ENCODE peak calls at places on chromosomes 16 and 17, in ten cellular contexts. One of them, this sample, is unnamed.

GRCh38 chr16:81696136-81696958 is 82.7 kb upstream of the PLCG2 start:
- DNase-seq in choroid plexus epithelial cell: no peak
- DNase-seq in ACHN: no peak
- DNase-seq in PC-9: no peak
- DNase-seq in AG09309: no peak
- DNase-seq in GM03348: no peak
- DNase-seq in Calu3: no peak
- DNase-seq in upper lobe of left lung: peak; percentile 74
- DNase-seq in fibroblast of pulmonary artery: no peak
- DNase-seq in IMR-90: no peak
- DNase-seq in this sample: no peak

GRCh38 chr17:78873519-78874340 is 29.3 kb downstream of the CEP295NL start:
- DNase-seq in choroid plexus epithelial cell: peak; percentile 56
- DNase-seq in ACHN: peak; percentile 46
- DNase-seq in PC-9: peak; percentile 91
- DNase-seq in AG09309: no peak
- DNase-seq in GM03348: no peak
- DNase-seq in Calu3: no peak
- DNase-seq in upper lobe of left lung: no peak
- DNase-seq in fibroblast of pulmonary artery: no peak
- DNase-seq in IMR-90: peak; percentile 79
- DNase-seq in this sample: no peak

GRCh38 chr17:33506889-33507650 is 214.0 kb upstream of the ASIC2 start:
- DNase-seq in choroid plexus epithelial cell: peak; percentile 59
- DNase-seq in ACHN: no peak
- DNase-seq in PC-9: no peak
- DNase-seq in AG09309: no peak
- DNase-seq in GM03348: no peak
- DNase-seq in Calu3: no peak
- DNase-seq in upper lobe of left lung: no peak
- DNase-seq in fibroblast of pulmonary artery: peak; percentile 42
- DNase-seq in IMR-90: no peak
- DNase-seq in this sample: no peak

GRCh38 chr17:64240741-64241347 is 22.2 kb downstream of the TEX2 start:
- DNase-seq in choroid plexus epithelial cell: peak; percentile 70
- DNase-seq in ACHN: no peak
- DNase-seq in PC-9: no peak
- DNase-seq in AG09309: peak; percentile 60
- DNase-seq in GM03348: peak; percentile 86
- DNase-seq in Calu3: no peak
- DNase-seq in upper lobe of left lung: no peak
- DNase-seq in fibroblast of pulmonary artery: peak; percentile 57
- DNase-seq in IMR-90: peak; percentile 93
- DNase-seq in this sample: no peak

GRCh38 chr17:41785876-41786226 is 660 bp downstream of the JUP start:
- DNase-seq in choroid plexus epithelial cell: no peak
- DNase-seq in ACHN: no peak
- DNase-seq in PC-9: peak; percentile 84
- DNase-seq in AG09309: no peak
- DNase-seq in GM03348: no peak
- DNase-seq in Calu3: peak; percentile 94
- DNase-seq in upper lobe of left lung: peak; percentile 82
- DNase-seq in fibroblast of pulmonary artery: peak; percentile 53
- DNase-seq in IMR-90: no peak
- DNase-seq in this sample: no peak

GRCh38 chr17:46020023-46020735 is 21.1 kb downstream of the STH start:
- DNase-seq in choroid plexus epithelial cell: no peak
- DNase-seq in ACHN: no peak
- DNase-seq in PC-9: no peak
- DNase-seq in AG09309: no peak
- DNase-seq in GM03348: no peak
- DNase-seq in Calu3: no peak
- DNase-seq in upper lobe of left lung: no peak
- DNase-seq in fibroblast of pulmonary artery: no peak
- DNase-seq in IMR-90: no peak
- DNase-seq in this sample: peak; percentile 81

GRCh38 chr16:801584-802363 is 1.2 kb upstream of the GNG13 start:
- DNase-seq in choroid plexus epithelial cell: no peak
- DNase-seq in ACHN: no peak
- DNase-seq in PC-9: no peak
- DNase-seq in AG09309: no peak
- DNase-seq in GM03348: no peak
- DNase-seq in Calu3: no peak
- DNase-seq in upper lobe of left lung: peak; percentile 68
- DNase-seq in fibroblast of pulmonary artery: no peak
- DNase-seq in IMR-90: no peak
- DNase-seq in this sample: no peak

GRCh38 chr17:69639096-69639495 is 224.6 kb downstream of the MAP2K6 start:
- DNase-seq in choroid plexus epithelial cell: no peak
- DNase-seq in ACHN: no peak
- DNase-seq in PC-9: no peak
- DNase-seq in AG09309: no peak
- DNase-seq in GM03348: no peak
- DNase-seq in Calu3: no peak
- DNase-seq in upper lobe of left lung: no peak
- DNase-seq in fibroblast of pulmonary artery: no peak
- DNase-seq in IMR-90: no peak
- DNase-seq in this sample: no peak

GRCh38 chr17:73594025-73594424 is 50.2 kb downstream of the SDK2 start:
- DNase-seq in choroid plexus epithelial cell: no peak
- DNase-seq in ACHN: no peak
- DNase-seq in PC-9: no peak
- DNase-seq in AG09309: no peak
- DNase-seq in GM03348: no peak
- DNase-seq in Calu3: no peak
- DNase-seq in upper lobe of left lung: no peak
- DNase-seq in fibroblast of pulmonary artery: no peak
- DNase-seq in IMR-90: no peak
- DNase-seq in this sample: no peak

GRCh38 chr16:50547944-50548658 is at the start of gene NKD1:
- DNase-seq in choroid plexus epithelial cell: peak; percentile 35
- DNase-seq in ACHN: peak; percentile 54
- DNase-seq in PC-9: no peak
- DNase-seq in AG09309: no peak
- DNase-seq in GM03348: peak; percentile 95
- DNase-seq in Calu3: peak; percentile 63
- DNase-seq in upper lobe of left lung: peak; percentile 95
- DNase-seq in fibroblast of pulmonary artery: peak; percentile 24
- DNase-seq in IMR-90: peak; percentile 9
- DNase-seq in this sample: peak; percentile 74

GRCh38 chr16:70698901-70699300 is 13.0 kb upstream of the MTSS2 start:
- DNase-seq in choroid plexus epithelial cell: no peak
- DNase-seq in ACHN: no peak
- DNase-seq in PC-9: no peak
- DNase-seq in AG09309: no peak
- DNase-seq in GM03348: no peak
- DNase-seq in Calu3: no peak
- DNase-seq in upper lobe of left lung: no peak
- DNase-seq in fibroblast of pulmonary artery: no peak
- DNase-seq in IMR-90: no peak
- DNase-seq in this sample: no peak

GRCh38 chr17:17051791-17052461 is 9.7 kb downstream of the MPRIP start:
- DNase-seq in choroid plexus epithelial cell: no peak
- DNase-seq in ACHN: no peak
- DNase-seq in PC-9: peak; percentile 91
- DNase-seq in AG09309: no peak
- DNase-seq in GM03348: no peak
- DNase-seq in Calu3: no peak
- DNase-seq in upper lobe of left lung: no peak
- DNase-seq in fibroblast of pulmonary artery: no peak
- DNase-seq in IMR-90: peak; percentile 15
- DNase-seq in this sample: no peak

GRCh38 chr17:29577778-29578211 is 9.3 kb downstream of the TP53I13 start:
- DNase-seq in choroid plexus epithelial cell: no peak
- DNase-seq in ACHN: no peak
- DNase-seq in PC-9: peak; percentile 24
- DNase-seq in AG09309: no peak
- DNase-seq in GM03348: peak; percentile 76
- DNase-seq in Calu3: no peak
- DNase-seq in upper lobe of left lung: no peak
- DNase-seq in fibroblast of pulmonary artery: peak; percentile 48
- DNase-seq in IMR-90: peak; percentile 12
- DNase-seq in this sample: no peak

GRCh38 chr17:81427446-81428120 is 32.3 kb downstream of the BAHCC1 start:
- DNase-seq in choroid plexus epithelial cell: no peak
- DNase-seq in ACHN: no peak
- DNase-seq in PC-9: no peak
- DNase-seq in AG09309: no peak
- DNase-seq in GM03348: no peak
- DNase-seq in Calu3: no peak
- DNase-seq in upper lobe of left lung: peak; percentile 90
- DNase-seq in fibroblast of pulmonary artery: no peak
- DNase-seq in IMR-90: no peak
- DNase-seq in this sample: no peak